ENCODE peak calls at places on chromosome 9, in six cellular contexts. O is A549, F is pancreas, T is fibroblast of lung, A is stomach, L is astrocyte of the cerebellum. U is an unnamed sample.
A peak's percentile ranks its signal among the peaks of the same experiment; 100 is the strongest.

GRCh38 chr9:33132249-33132772 is 34.8 kb downstream of the B4GALT1 start:
- DNase-seq in F (no peak), A (no peak), T (peak; percentile 87), O (peak; percentile 65), L (no peak), U (peak; percentile 94)

GRCh38 chr9:36575411-36575882 is 2.8 kb downstream of the MELK start:
- DNase-seq in A (no peak), L (no peak), F (no peak), T (peak; percentile 64), O (no peak), U (peak; percentile 65)

GRCh38 chr9:2340046-2340760 is 281.4 kb upstream of the VLDLR start:
- DNase-seq in F (no peak), A (no peak), L (no peak), T (no peak), O (no peak), U (no peak)

GRCh38 chr9:129561594-129562281 is 59.2 kb downstream of the C9orf50 start:
- DNase-seq in A (peak; percentile 55), L (no peak), F (no peak), O (no peak), T (peak; percentile 64), U (no peak)

GRCh38 chr9:124913378-124913777 is 27.5 kb downstream of the GOLGA1 start:
- DNase-seq in T (no peak), O (no peak), F (no peak), L (no peak), A (no peak), U (no peak)

GRCh38 chr9:115333671-115334070 is 215.7 kb upstream of the TNC start:
- DNase-seq in L (no peak), A (no peak), T (no peak), F (no peak), O (no peak), U (no peak)

GRCh38 chr9:128190516-128191405 is 611 bp downstream of the CIZ1 start:
- DNase-seq in T (peak; percentile 9), A (no peak), F (no peak), O (no peak), L (no peak), U (no peak)

GRCh38 chr9:76366275-76366674 is 28.0 kb downstream of the RFK start:
- DNase-seq in L (no peak), T (no peak), F (no peak), A (no peak), O (no peak), U (no peak)

GRCh38 chr9:14306672-14307646 is 7.0 kb downstream of the NFIB start:
- DNase-seq in F (no peak), T (peak; percentile 62), O (no peak), A (no peak), L (no peak), U (peak; percentile 55)

GRCh38 chr9:84677080-84677479 is 7.6 kb downstream of the NTRK2 start:
- DNase-seq in F (no peak), A (no peak), L (no peak), T (no peak), O (no peak), U (no peak)

GRCh38 chr9:100315561-100315960 is 37.2 kb downstream of the TEX10 start:
- DNase-seq in T (no peak), A (no peak), F (no peak), L (no peak), O (no peak), U (no peak)

GRCh38 chr9:37960631-37961030 is 56.7 kb upstream of the SLC25A51 start:
- DNase-seq in O (no peak), A (no peak), T (no peak), F (no peak), L (no peak), U (no peak)

GRCh38 chr9:37215456-37216229 is 95.3 kb downstream of the ZCCHC7 start:
- DNase-seq in T (peak; percentile 3), F (no peak), O (no peak), L (no peak), A (no peak), U (peak; percentile 46)

GRCh38 chr9:121790841-121791240 is 139.4 kb downstream of the DAB2IP start:
- DNase-seq in O (no peak), F (no peak), T (no peak), L (no peak), A (no peak), U (no peak)

GRCh38 chr9:135081731-135082130 is 5.7 kb upstream of the OLFM1 start:
- DNase-seq in A (no peak), F (no peak), T (no peak), O (no peak), L (no peak), U (no peak)

GRCh38 chr9:5982352-5982751 is 33.1 kb downstream of the RANBP6 start:
- DNase-seq in A (no peak), L (no peak), O (no peak), F (no peak), T (peak; percentile 60), U (no peak)

GRCh38 chr9:6106576-6107339 is 91.3 kb upstream of the RANBP6 start:
- DNase-seq in O (peak; percentile 55), F (peak; percentile 15), L (no peak), T (peak; percentile 34), A (no peak), U (peak; percentile 56)

GRCh38 chr9:81595887-81596558 is 93.3 kb downstream of the TLE1 start:
- DNase-seq in O (no peak), T (no peak), F (no peak), L (no peak), A (no peak), U (peak; percentile 66)

GRCh38 chr9:80030801-80031200 is 459.0 kb downstream of the TLE4 start:
- DNase-seq in F (no peak), T (no peak), O (no peak), L (peak; percentile 92), A (no peak), U (no peak)

GRCh38 chr9:70340572-70340971 is 73.9 kb downstream of the KLF9 start:
- DNase-seq in L (peak; percentile 26), O (peak; percentile 18), F (no peak), A (no peak), T (peak; percentile 70), U (peak; percentile 63)

GRCh38 chr9:3549243-3549642 is 23.4 kb upstream of the RFX3 start:
- DNase-seq in A (no peak), T (no peak), F (no peak), L (no peak), O (no peak), U (no peak)

GRCh38 chr9:715743-716400 is 125.6 kb upstream of the DMRT1 start:
- DNase-seq in T (peak; percentile 61), A (no peak), L (no peak), F (no peak), O (no peak), U (peak; percentile 50)

GRCh38 chr9:713046-713445 is 128.5 kb upstream of the DMRT1 start:
- DNase-seq in F (no peak), T (no peak), L (no peak), O (no peak), A (no peak), U (no peak)

GRCh38 chr9:712643-713042 is 128.9 kb upstream of the DMRT1 start:
- DNase-seq in A (no peak), F (no peak), L (no peak), O (no peak), T (no peak), U (no peak)

GRCh38 chr9:715310-715709 is 126.2 kb upstream of the DMRT1 start:
- DNase-seq in T (peak; percentile 58), A (no peak), F (no peak), L (no peak), O (no peak), U (peak; percentile 19)

GRCh38 chr9:714675-715074 is 126.8 kb upstream of the DMRT1 start:
- DNase-seq in T (no peak), O (no peak), A (no peak), L (no peak), F (no peak), U (peak; percentile 19)
- H3K4me3 ChIP-seq in T (no peak overlapping the region), O (no peak overlapping the region), A (no peak overlapping the region), L (no peak overlapping the region), F (no peak overlapping the region), U (no peak overlapping the region)

GRCh38 chr9:114263853-114264510 is 58.9 kb upstream of the ORM1 start:
- DNase-seq in L (no peak), F (no peak), T (no peak), O (no peak), A (no peak), U (no peak)
- TF ChIP-seq CTCF in L (peak; percentile 2), F (no peak), T (peak; percentile 42), O (peak; percentile 9), A (no peak), U (no peak)

DNA sequence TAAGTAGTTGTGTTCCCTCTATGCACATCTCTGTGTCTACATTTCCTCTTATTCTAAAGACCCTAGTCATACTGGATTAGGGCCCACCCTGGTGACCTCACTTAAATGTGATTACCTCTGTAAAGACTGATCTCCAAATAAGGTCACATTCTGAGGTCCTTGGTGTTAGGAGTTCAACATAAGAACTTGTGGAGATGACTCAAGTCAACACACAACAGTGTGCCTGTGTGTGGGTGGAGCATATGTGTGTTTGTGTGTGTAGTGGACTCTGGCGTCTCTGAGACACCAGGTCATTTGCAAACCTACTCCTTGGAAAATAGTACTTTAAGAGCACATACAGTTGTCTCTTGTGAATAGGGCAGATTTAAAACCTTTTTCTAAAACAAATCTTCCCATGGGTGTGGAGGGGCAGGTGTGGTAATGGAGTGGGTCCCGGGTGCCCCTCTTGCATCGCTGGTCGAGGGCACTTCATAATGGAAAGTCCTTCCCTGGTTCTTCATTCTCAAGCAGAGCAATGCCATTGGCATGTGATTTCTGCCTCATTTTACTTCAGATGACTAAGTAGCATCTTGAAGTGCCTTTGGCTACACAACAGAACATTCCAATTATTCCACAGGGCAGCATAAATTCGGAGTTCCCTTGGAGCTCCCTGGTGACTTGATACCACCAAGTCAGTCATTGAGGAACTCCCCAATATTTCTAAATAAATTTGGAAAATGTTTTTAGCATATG is 84.4 kb downstream of the C9orf152 start:
- DNase-seq in A (no peak), F (no peak), T (peak; percentile 58), L (no peak), O (no peak), U (peak; percentile 83)
- H3K4me3 ChIP-seq in A (no peak overlapping the region), F (no peak overlapping the region), T (no peak overlapping the region), L (no peak overlapping the region), O (no peak overlapping the region), U (no peak overlapping the region)

GRCh38 chr9:95073042-95073607 is 244.4 kb downstream of the FANCC start:
- DNase-seq in T (peak; percentile 38), L (no peak), F (peak; percentile 39), O (no peak), A (peak; percentile 29), U (peak; percentile 35)
- TF ChIP-seq CTCF in T (peak; percentile 42), L (peak; percentile 39), F (no peak), O (no peak), A (no peak), U (peak; percentile 33)

GRCh38 chr9:133143639-133144141 is 20.0 kb downstream of the GBGT1 start:
- DNase-seq in O (no peak), T (no peak), F (no peak), L (no peak), A (peak; percentile 24), U (no peak)
- H3K4me3 ChIP-seq in O (peak overlapping the region; percentile 39), T (no peak overlapping the region), F (no peak overlapping the region), L (no peak overlapping the region), A (peak overlapping the region; percentile 44), U (no peak overlapping the region)

DNA sequence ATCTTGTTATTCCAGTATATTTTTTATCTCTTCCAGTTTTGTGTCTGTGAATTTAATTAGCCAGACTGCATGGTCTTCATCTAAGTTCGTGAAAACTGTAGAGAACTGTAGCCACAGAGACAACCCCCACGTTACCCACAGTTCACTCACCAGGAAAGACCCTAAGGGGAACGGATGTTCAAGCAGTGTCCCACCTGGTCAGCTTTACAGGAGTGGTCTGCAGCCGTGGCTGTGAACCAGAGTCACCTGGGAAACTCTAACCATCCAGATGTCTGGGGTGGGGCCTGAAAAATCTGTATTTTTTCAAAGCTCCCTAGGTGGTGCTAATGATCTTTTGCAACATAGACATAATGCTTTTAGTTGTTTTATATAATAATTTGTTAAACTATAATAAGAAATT is 47.6 kb upstream of the ANGPTL2 start:
- DNase-seq in O (no peak), T (no peak), L (no peak), F (no peak), A (no peak), U (no peak)
- TF ChIP-seq CTCF in O (no peak), T (no peak), L (no peak), F (no peak), A (no peak), U (no peak)

U was measured in fibroblast of mammary gland.